ENCODE peak calls at places on chromosomes 3 and 15, in eight cellular contexts. H is glutamatergic neuron, R is AG04449, T is CD14-positive monocyte, J is heart right ventricle, O is RWPE1, G is GM12865, E is endothelial cell. N is an unnamed sample.

GRCh38 chr3:195870442-195870841 is 37.9 kb downstream of the TNK2 start:
- DNase-seq in H (no peak), R (no peak), T (peak; percentile 41), J (no peak), O (peak; percentile 80), G (no peak), E (no peak), N (no peak)

GRCh38 chr3:99789322-99789721 is 28.3 kb upstream of the CMSS1 start:
- DNase-seq in H (peak; percentile 32), R (no peak), T (no peak), J (peak; percentile 30), O (peak; percentile 54), G (peak; percentile 53), E (peak; percentile 28), N (peak; percentile 37)

GRCh38 chr3:37447732-37448131 is 273.4 kb upstream of the LRRFIP2 start:
- DNase-seq in H (no peak), R (no peak), T (no peak), J (no peak), O (no peak), G (no peak), E (no peak), N (no peak)

GRCh38 chr3:158701666-158702065 is 29.2 kb upstream of the LXN start:
- DNase-seq in H (no peak), R (no peak), T (no peak), J (no peak), O (no peak), G (no peak), E (no peak), N (no peak)

GRCh38 chr3:167929937-167930336 is 165.8 kb downstream of the GOLIM4 start:
- DNase-seq in H (no peak), R (no peak), T (no peak), J (peak; percentile 6), O (no peak), G (no peak), E (no peak), N (no peak)

GRCh38 chr15:58392611-58393161 is 39.1 kb upstream of the LIPC start:
- DNase-seq in H (no peak), R (no peak), T (no peak), J (no peak), O (no peak), G (no peak), E (no peak), N (no peak)

GRCh38 chr3:52218454-52218853 is 7.0 kb downstream of the TLR9 start:
- DNase-seq in H (no peak), R (no peak), T (peak; percentile 33), J (no peak), O (no peak), G (no peak), E (no peak), N (no peak)

GRCh38 chr3:102104093-102104492 is 254.8 kb downstream of the NFKBIZ start:
- DNase-seq in H (no peak), R (no peak), T (no peak), J (no peak), O (no peak), G (no peak), E (no peak), N (no peak)

GRCh38 chr3:64575211-64575844 is 112.5 kb downstream of the ADAMTS9 start:
- DNase-seq in H (no peak), R (no peak), T (no peak), J (no peak), O (peak; percentile 5), G (peak; percentile 24), E (peak; percentile 21), N (peak; percentile 18)

GRCh38 chr3:8840556-8840955 is 71.1 kb upstream of the OXTR start:
- DNase-seq in H (no peak), R (peak; percentile 78), T (no peak), J (no peak), O (no peak), G (no peak), E (no peak), N (no peak)

GRCh38 chr3:183734750-183735284 is 37.2 kb downstream of the YEATS2 start:
- DNase-seq in H (no peak), R (no peak), T (no peak), J (no peak), O (no peak), G (no peak), E (no peak), N (no peak)

GRCh38 chr3:165225604-165226003 is 29.4 kb upstream of the SLITRK3 start:
- DNase-seq in H (no peak), R (no peak), T (no peak), J (no peak), O (peak; percentile 1), G (no peak), E (no peak), N (no peak)

GRCh38 chr3:42012935-42013651 is 51.2 kb upstream of the ULK4 start:
- DNase-seq in H (peak; percentile 87), R (no peak), T (peak; percentile 80), J (peak; percentile 74), O (peak; percentile 63), G (peak; percentile 93), E (peak; percentile 75), N (peak; percentile 90)

GRCh38 chr15:84911879-84912660 is 27.6 kb downstream of the SLC28A1 start:
- DNase-seq in H (no peak), R (peak; percentile 92), T (no peak), J (peak; percentile 94), O (peak; percentile 66), G (no peak), E (no peak), N (no peak)

GRCh38 chr15:73677146-73677607 is 7.0 kb upstream of the CD276 start:
- DNase-seq in H (peak; percentile 59), R (no peak), T (no peak), J (peak; percentile 65), O (peak; percentile 49), G (peak; percentile 60), E (peak; percentile 55), N (peak; percentile 54)

GRCh38 chr3:28601291-28601690 is 252.7 kb upstream of the AZI2 start:
- DNase-seq in H (no peak), R (no peak), T (no peak), J (no peak), O (no peak), G (no peak), E (no peak), N (no peak)

GRCh38 chr3:10457560-10457959 is 47.8 kb downstream of the ATP2B2 start:
- DNase-seq in H (no peak), R (no peak), T (no peak), J (no peak), O (no peak), G (no peak), E (no peak), N (no peak)

GRCh38 chr3:157913052-157913451 is 193.2 kb downstream of the SHOX2 start:
- DNase-seq in H (no peak), R (no peak), T (no peak), J (no peak), O (no peak), G (no peak), E (no peak), N (no peak)

GRCh38 chr15:73079570-73079969 is 27.3 kb downstream of the NEO1 start:
- DNase-seq in H (no peak), R (no peak), T (no peak), J (no peak), O (no peak), G (no peak), E (no peak), N (no peak)

GRCh38 chr3:35187908-35188307 is 451.4 kb upstream of the ARPP21 start:
- DNase-seq in H (no peak), R (no peak), T (no peak), J (no peak), O (no peak), G (no peak), E (no peak), N (no peak)

GRCh38 chr3:186971578-186971977 is 41.3 kb downstream of the ST6GAL1 start:
- DNase-seq in H (no peak), R (no peak), T (no peak), J (no peak), O (no peak), G (no peak), E (no peak), N (no peak)

GRCh38 chr3:157180262-157180661 is 20.3 kb upstream of the CCNL1 start:
- DNase-seq in H (no peak), R (no peak), T (no peak), J (no peak), O (no peak), G (no peak), E (no peak), N (no peak)

GRCh38 chr15:62706361-62706760 is 336.2 kb upstream of the TPM1 start:
- DNase-seq in H (no peak), R (no peak), T (no peak), J (no peak), O (no peak), G (no peak), E (no peak), N (no peak)

GRCh38 chr3:114110439-114110838 is 53.9 kb downstream of the QTRT2 start:
- DNase-seq in H (no peak), R (no peak), T (no peak), J (no peak), O (no peak), G (no peak), E (peak; percentile 10), N (no peak)
- TF ChIP-seq CTCF in H (no peak), R (no peak), T (no peak), J (no peak), O (no peak), G (no peak), E (no peak), N (no peak)

DNA sequence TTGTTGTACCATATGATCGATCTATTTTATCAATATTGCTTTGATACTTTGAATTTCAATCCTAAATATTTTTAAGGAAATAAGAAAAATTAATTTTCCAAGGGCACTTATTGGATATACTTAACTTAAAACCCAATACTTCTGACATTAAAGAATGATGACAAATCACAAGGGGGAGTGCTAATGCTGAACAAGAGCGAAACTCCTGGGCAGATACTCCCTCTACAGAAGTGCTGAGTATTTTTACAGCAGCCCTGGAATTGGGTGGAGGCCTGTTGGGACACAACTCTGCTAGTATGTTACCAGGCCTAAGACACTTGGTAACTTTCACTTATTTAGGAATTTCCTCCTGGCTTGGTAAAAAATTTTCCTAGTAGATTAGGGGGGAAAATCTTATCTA is 46.2 kb downstream of the DENND6A start:
- DNase-seq in H (no peak), R (no peak), T (no peak), J (peak; percentile 15), O (peak; percentile 44), G (no peak), E (no peak), N (peak; percentile 19)
- TF ChIP-seq CTCF in H (no peak), R (no peak), T (peak; percentile 28), J (no peak), O (peak; percentile 11), G (no peak), E (no peak), N (peak; percentile 12)

GRCh38 chr3:133821767-133822638 is 16.4 kb downstream of the SRPRB start:
- DNase-seq in H (no peak), R (no peak), T (no peak), J (peak; percentile 87), O (peak; percentile 87), G (no peak), E (no peak), N (no peak)
- TF ChIP-seq CTCF in H (no peak), R (no peak), T (no peak), J (no peak), O (peak; percentile 51), G (peak; percentile 10), E (no peak), N (no peak)

GRCh38 chr15:50358805-50359204 is 3.8 kb upstream of the GABPB1 start:
- DNase-seq in H (no peak), R (no peak), T (no peak), J (no peak), O (peak; percentile 28), G (peak; percentile 78), E (peak; percentile 18), N (peak; percentile 52)
- TF ChIP-seq CTCF in H (no peak), R (peak; percentile 33), T (peak; percentile 61), J (no peak), O (peak; percentile 39), G (peak; percentile 50), E (peak; percentile 45), N (peak; percentile 51)

GRCh38 chr3:136038668-136039067 is 73.1 kb downstream of the PPP2R3A start:
- DNase-seq in H (no peak), R (no peak), T (no peak), J (no peak), O (no peak), G (no peak), E (no peak), N (no peak)
- TF ChIP-seq CTCF in H (no peak), R (no peak), T (no peak), J (no peak), O (no peak), G (no peak), E (no peak), N (no peak)